ENCODE peak calls at places on chromosomes 11 and 22, in six cellular contexts. One of them, this sample, is unnamed.

GRCh38 chr11:35583126-35583525 is 35.1 kb upstream of the FJX1 start:
- DNase-seq in cardiac septum: no peak
- DNase-seq in NCI-H510A: no peak
- DNase-seq in hepatocyte: no peak
- DNase-seq in smooth muscle cell of the brain vasculature: peak
- DNase-seq in retina: no peak
- DNase-seq in this sample: no peak

GRCh38 chr11:7019500-7020182 is 505 bp downstream of the ZNF214 start:
- DNase-seq in smooth muscle cell of the brain vasculature: no peak
- DNase-seq in NCI-H510A: peak
- DNase-seq in hepatocyte: peak
- DNase-seq in cardiac septum: peak
- DNase-seq in retina: no peak
- DNase-seq in this sample: peak

GRCh38 chr22:37334461-37334858 is 52.2 kb downstream of the CYTH4 start:
- DNase-seq in smooth muscle cell of the brain vasculature: no peak
- DNase-seq in retina: peak
- DNase-seq in cardiac septum: no peak
- DNase-seq in NCI-H510A: no peak
- DNase-seq in hepatocyte: no peak
- DNase-seq in this sample: no peak

GRCh38 chr11:118619444-118620205 is 12.2 kb downstream of the PHLDB1 start:
- DNase-seq in NCI-H510A: no peak
- DNase-seq in smooth muscle cell of the brain vasculature: no peak
- DNase-seq in hepatocyte: peak
- DNase-seq in retina: no peak
- DNase-seq in cardiac septum: peak
- DNase-seq in this sample: peak

GRCh38 chr11:134101292-134101691 is 32.4 kb downstream of the JAM3 start:
- DNase-seq in retina: no peak
- DNase-seq in cardiac septum: no peak
- DNase-seq in hepatocyte: no peak
- DNase-seq in NCI-H510A: no peak
- DNase-seq in smooth muscle cell of the brain vasculature: no peak
- DNase-seq in this sample: no peak

GRCh38 chr11:4134844-4135243 is 40.2 kb downstream of the RRM1 start:
- DNase-seq in cardiac septum: no peak
- DNase-seq in hepatocyte: no peak
- DNase-seq in smooth muscle cell of the brain vasculature: no peak
- DNase-seq in retina: no peak
- DNase-seq in NCI-H510A: no peak
- DNase-seq in this sample: no peak

GRCh38 chr22:50341977-50342650 is 1.0 kb upstream of the PPP6R2 start:
- DNase-seq in smooth muscle cell of the brain vasculature: peak
- DNase-seq in NCI-H510A: peak
- DNase-seq in hepatocyte: peak
- DNase-seq in cardiac septum: peak
- DNase-seq in retina: peak
- DNase-seq in this sample: peak

GRCh38 chr11:17730137-17730536 is 4.4 kb upstream of the KCNC1 start:
- DNase-seq in cardiac septum: peak
- DNase-seq in smooth muscle cell of the brain vasculature: no peak
- DNase-seq in NCI-H510A: no peak
- DNase-seq in hepatocyte: no peak
- DNase-seq in retina: no peak
- DNase-seq in this sample: no peak

GRCh38 chr22:35230417-35230816 is 26.9 kb upstream of the HMGXB4 start:
- DNase-seq in NCI-H510A: no peak
- DNase-seq in cardiac septum: no peak
- DNase-seq in retina: no peak
- DNase-seq in hepatocyte: no peak
- DNase-seq in smooth muscle cell of the brain vasculature: no peak
- DNase-seq in this sample: no peak